ENCODE peak calls at places on chromosomes 2 and 18, in eight cellular contexts. Z, F, N, H, O, R, K and S are unnamed samples.

GRCh38 chr2:74440378-74441110 is 1.2 kb downstream of the RTKN start:
- DNase-seq in Z (peak), F (no peak), N (no peak), H (no peak), O (peak), R (peak), K (no peak), S (peak)

GRCh38 chr2:86453838-86454237 is 12.7 kb downstream of the KDM3A start:
- DNase-seq in Z (peak), F (no peak), N (no peak), H (no peak), O (no peak), R (peak), K (no peak), S (peak)

GRCh38 chr2:16662440-16662839 is 3.2 kb downstream of the CYRIA start:
- DNase-seq in Z (no peak), F (no peak), N (no peak), H (no peak), O (no peak), R (peak), K (no peak), S (peak)

GRCh38 chr18:76979906-76980305 is 152.7 kb downstream of the MBP start:
- DNase-seq in Z (no peak), F (no peak), N (no peak), H (no peak), O (no peak), R (no peak), K (no peak), S (no peak)

GRCh38 chr2:96412307-96413066 is 76.9 kb downstream of the NCAPH start:
- DNase-seq in Z (no peak), F (no peak), N (no peak), H (no peak), O (no peak), R (peak), K (no peak), S (no peak)

GRCh38 chr2:23241611-23242245 is 143.3 kb upstream of the KLHL29 start:
- DNase-seq in Z (no peak), F (no peak), N (no peak), H (no peak), O (peak), R (peak), K (no peak), S (peak)

GRCh38 chr2:6909431-6910385 is 7.5 kb upstream of the RNF144A start:
- DNase-seq in Z (no peak), F (no peak), N (peak), H (no peak), O (no peak), R (no peak), K (no peak), S (no peak)

GRCh38 chr18:75307530-75307929 is 96.9 kb downstream of the TSHZ1 start:
- DNase-seq in Z (no peak), F (no peak), N (no peak), H (no peak), O (no peak), R (no peak), K (no peak), S (no peak)

GRCh38 chr2:85231952-85232351 is 95.8 kb downstream of the TGOLN2 start:
- DNase-seq in Z (no peak), F (no peak), N (no peak), H (no peak), O (no peak), R (no peak), K (no peak), S (no peak)

GRCh38 chr2:235092854-235093253 is 141.0 kb downstream of the SH3BP4 start:
- DNase-seq in Z (no peak), F (no peak), N (no peak), H (no peak), O (no peak), R (no peak), K (no peak), S (no peak)

GRCh38 chr18:77765468-77765867 is 515.8 kb downstream of the GALR1 start:
- DNase-seq in Z (peak), F (no peak), N (no peak), H (peak), O (no peak), R (no peak), K (no peak), S (no peak)

GRCh38 chr2:38748857-38749804 is 2.0 kb downstream of the SRSF7 start:
- DNase-seq in Z (no peak), F (no peak), N (no peak), H (no peak), O (no peak), R (no peak), K (no peak), S (no peak)

GRCh38 chr2:188414869-188415753 is 123.4 kb downstream of the GULP1 start:
- DNase-seq in Z (no peak), F (no peak), N (no peak), H (no peak), O (peak), R (no peak), K (no peak), S (no peak)

GRCh38 chr2:9473985-9474360 is 378 bp upstream of the IAH1 start:
- DNase-seq in Z (peak), F (peak), N (peak), H (no peak), O (no peak), R (no peak), K (peak), S (no peak)

GRCh38 chr18:64273724-64274123 is 124.8 kb upstream of the LINC00305 start:
- DNase-seq in Z (no peak), F (no peak), N (no peak), H (no peak), O (no peak), R (no peak), K (no peak), S (no peak)

GRCh38 chr2:170224692-170225091 is 46.7 kb downstream of the MYO3B start:
- DNase-seq in Z (no peak), F (no peak), N (no peak), H (no peak), O (no peak), R (no peak), K (no peak), S (no peak)

GRCh38 chr18:46253498-46253897 is 149.3 kb downstream of the HAUS1 start:
- DNase-seq in Z (no peak), F (no peak), N (no peak), H (no peak), O (peak), R (peak), K (no peak), S (peak)

GRCh38 chr2:131047920-131048560 is 45.2 kb downstream of the FAM168B start:
- DNase-seq in Z (no peak), F (no peak), N (no peak), H (no peak), O (no peak), R (no peak), K (no peak), S (peak)

GRCh38 chr18:79818036-79818435 is 20.3 kb downstream of the KCNG2 start:
- DNase-seq in Z (no peak), F (no peak), N (no peak), H (no peak), O (no peak), R (no peak), K (no peak), S (peak)

GRCh38 chr2:175282300-175282699 is 100.8 kb upstream of the ATP5MC3 start:
- DNase-seq in Z (no peak), F (no peak), N (no peak), H (peak), O (peak), R (peak), K (no peak), S (peak)

GRCh38 chr18:3015851-3016250 is 2.9 kb upstream of the LPIN2 start:
- DNase-seq in Z (no peak), F (no peak), N (no peak), H (no peak), O (no peak), R (no peak), K (no peak), S (no peak)

GRCh38 chr2:241837197-241837596 is 21.5 kb downstream of the PDCD1 start:
- DNase-seq in Z (no peak), F (no peak), N (no peak), H (no peak), O (no peak), R (no peak), K (no peak), S (no peak)

GRCh38 chr18:54247488-54248175 is 21.7 kb upstream of the POLI start:
- DNase-seq in Z (no peak), F (no peak), N (no peak), H (no peak), O (no peak), R (no peak), K (no peak), S (no peak)

GRCh38 chr18:44474067-44474411 is 206.6 kb upstream of the SETBP1 start:
- DNase-seq in Z (no peak), F (no peak), N (no peak), H (no peak), O (no peak), R (no peak), K (no peak), S (no peak)

GRCh38 chr2:98463081-98463481 is 18.4 kb downstream of the INPP4A start:
- DNase-seq in Z (peak), F (no peak), N (no peak), H (no peak), O (no peak), R (no peak), K (no peak), S (no peak)

GRCh38 chr2:288002-288742 is at the start of gene ALKAL2:
- DNase-seq in Z (no peak), F (no peak), N (no peak), H (no peak), O (no peak), R (no peak), K (no peak), S (no peak)

GRCh38 chr18:48529796-48530195 is 9.0 kb upstream of the CTIF start:
- DNase-seq in Z (no peak), F (no peak), N (no peak), H (no peak), O (peak), R (peak), K (no peak), S (peak)

GRCh38 chr2:225112362-225113111 is 70.3 kb upstream of the DOCK10 start:
- DNase-seq in Z (no peak), F (no peak), N (no peak), H (no peak), O (no peak), R (no peak), K (no peak), S (no peak)

GRCh38 chr2:3485166-3485565 is 34.2 kb downstream of the ADI1 start:
- DNase-seq in Z (no peak), F (no peak), N (no peak), H (no peak), O (no peak), R (no peak), K (no peak), S (peak)

GRCh38 chr2:186422226-186422625 is 63.8 kb upstream of the ZC3H15 start:
- DNase-seq in Z (no peak), F (no peak), N (no peak), H (no peak), O (peak), R (peak), K (no peak), S (peak)

GRCh38 chr2:167381349-167381748 is 493.1 kb downstream of the XIRP2 start:
- DNase-seq in Z (no peak), F (no peak), N (no peak), H (no peak), O (no peak), R (no peak), K (no peak), S (no peak)

GRCh38 chr18:49788327-49788908 is 24.9 kb downstream of the ACAA2 start:
- DNase-seq in Z (no peak), F (no peak), N (no peak), H (no peak), O (no peak), R (peak), K (no peak), S (no peak)

GRCh38 chr2:173903611-173904394 is 61.4 kb downstream of the SP3 start:
- DNase-seq in Z (no peak), F (no peak), N (no peak), H (no peak), O (no peak), R (no peak), K (no peak), S (no peak)

GRCh38 chr2:128016620-128017019 is 11.2 kb downstream of the SAP130 start:
- DNase-seq in Z (no peak), F (no peak), N (no peak), H (no peak), O (no peak), R (no peak), K (no peak), S (no peak)

GRCh38 chr2:30871980-30872789 is 64.9 kb upstream of the CAPN13 start:
- DNase-seq in Z (no peak), F (no peak), N (no peak), H (no peak), O (no peak), R (no peak), K (no peak), S (no peak)

GRCh38 chr2:239790313-239790712 is 234.8 kb downstream of the NDUFA10 start:
- DNase-seq in Z (no peak), F (no peak), N (no peak), H (no peak), O (no peak), R (no peak), K (no peak), S (no peak)